ENCODE peak calls at places on chromosomes 1 and 21, in eight cellular contexts. M is CD8-positive, alpha-beta T cell; W is transverse colon; G is tibial nerve; Z is breast epithelium; B is left lung; S is uterus; N is brain microvascular endothelial cell. Q is an unnamed sample.

GRCh38 chr1:209808059-209808494 is 2.1 kb upstream of the IRF6 start:
- DNase-seq in M (no peak), S (no peak), W (peak), G (no peak), Z (no peak), B (no peak), N (peak), Q (no peak)

GRCh38 chr1:4002741-4003140 is 102.7 kb upstream of the C1orf174 start:
- DNase-seq in B (peak), G (no peak), M (no peak), S (no peak), W (no peak), N (no peak), Z (no peak), Q (no peak)

GRCh38 chr1:38173157-38173831 is 126.7 kb upstream of the POU3F1 start:
- DNase-seq in N (no peak), G (no peak), S (no peak), B (no peak), W (no peak), M (no peak), Z (no peak), Q (no peak)

GRCh38 chr1:40703316-40703715 is 11.8 kb downstream of the NFYC start:
- DNase-seq in S (no peak), M (no peak), Z (no peak), B (no peak), W (no peak), N (peak), G (no peak), Q (no peak)

GRCh38 chr1:95002657-95003432 is 69.9 kb downstream of the ALG14 start:
- DNase-seq in Z (no peak), N (no peak), M (no peak), W (no peak), B (no peak), S (peak), G (no peak), Q (no peak)

GRCh38 chr1:115838805-115839705 is 1.9 kb downstream of the NHLH2 start:
- DNase-seq in S (no peak), Z (no peak), G (no peak), M (no peak), W (no peak), N (no peak), B (peak), Q (no peak)

GRCh38 chr1:159492575-159493323 is 43.1 kb downstream of the OR10J5 start:
- DNase-seq in S (no peak), M (no peak), N (peak), G (no peak), W (no peak), Z (no peak), B (no peak), Q (no peak)

GRCh38 chr1:178262101-178262500 is 168.2 kb downstream of the RASAL2 start:
- DNase-seq in Z (no peak), W (no peak), S (no peak), N (peak), M (no peak), G (no peak), B (no peak), Q (no peak)

GRCh38 chr1:85137660-85138059 is 63.2 kb downstream of the SYDE2 start:
- DNase-seq in Z (no peak), G (no peak), M (no peak), N (no peak), W (peak), S (no peak), B (peak), Q (peak)

GRCh38 chr1:240170245-240170644 is 78.6 kb downstream of the FMN2 start:
- DNase-seq in Z (no peak), W (no peak), B (no peak), S (no peak), M (no peak), N (no peak), G (no peak), Q (no peak)

GRCh38 chr1:240173836-240174235 is 82.2 kb downstream of the FMN2 start:
- DNase-seq in G (no peak), W (no peak), Z (no peak), B (no peak), N (no peak), M (no peak), S (no peak), Q (no peak)

GRCh38 chr1:240169188-240169587 is 77.5 kb downstream of the FMN2 start:
- DNase-seq in G (no peak), Z (no peak), M (no peak), W (no peak), B (no peak), S (no peak), N (peak), Q (no peak)

GRCh38 chr1:240170806-240171205 is 79.1 kb downstream of the FMN2 start:
- DNase-seq in N (no peak), B (peak), W (no peak), S (no peak), M (no peak), Z (no peak), G (no peak), Q (no peak)

GRCh38 chr1:240171907-240172306 is 80.2 kb downstream of the FMN2 start:
- DNase-seq in G (no peak), B (no peak), S (no peak), W (no peak), Z (no peak), N (no peak), M (no peak), Q (no peak)
- H3K27ac ChIP-seq in G (no peak), B (no peak), S (no peak), W (no peak), Z (no peak), N (no peak), M (no peak), Q (no peak)

DNA sequence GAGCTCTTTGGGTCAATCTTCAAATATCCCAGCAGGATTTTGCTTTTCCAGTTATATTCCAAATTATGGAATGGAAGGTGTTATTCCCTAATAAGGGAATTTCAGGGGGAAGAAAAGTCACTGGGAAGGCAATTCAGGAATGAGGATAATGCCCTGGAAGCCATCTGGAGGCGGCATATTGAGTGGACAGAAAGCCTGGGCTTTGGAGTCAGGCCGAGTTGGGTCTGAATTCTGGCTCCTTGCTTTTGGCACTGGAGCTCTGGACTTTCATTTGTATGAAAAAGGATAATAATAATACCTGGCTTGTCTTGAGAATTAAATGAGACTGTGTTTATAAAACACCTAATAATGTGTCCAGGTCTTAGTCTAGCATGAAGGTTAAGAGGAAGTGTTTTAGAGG is 16.5 kb downstream of the GREM2 start:
- DNase-seq in B (no peak), G (no peak), S (no peak), N (no peak), W (no peak), M (no peak), Z (no peak), Q (no peak)
- H3K27ac ChIP-seq in B (no peak), G (no peak), S (no peak), N (no peak), W (no peak), M (no peak), Z (no peak), Q (no peak)

GRCh38 chr1:150888727-150889126 is 1.8 kb downstream of the CTXND2 start:
- DNase-seq in Z (no peak), B (no peak), N (no peak), G (no peak), M (no peak), S (no peak), W (no peak), Q (no peak)
- H3K27ac ChIP-seq in Z (no peak), B (no peak), N (no peak), G (no peak), M (no peak), S (no peak), W (no peak), Q (no peak)

GRCh38 chr1:205627956-205628355 is 3.9 kb downstream of the ELK4 start:
- DNase-seq in N (no peak), G (no peak), W (no peak), B (no peak), Z (no peak), S (no peak), M (no peak), Q (no peak)
- H3K27ac ChIP-seq in N (no peak), G (no peak), W (no peak), B (no peak), Z (no peak), S (no peak), M (no peak), Q (no peak)

GRCh38 chr1:5909576-5910275 is 82.5 kb downstream of the NPHP4 start:
- DNase-seq in Z (no peak), B (no peak), G (no peak), M (no peak), W (no peak), S (no peak), N (no peak), Q (no peak)

GRCh38 chr1:5906966-5907365 is 85.3 kb downstream of the NPHP4 start:
- DNase-seq in S (no peak), W (no peak), B (no peak), Z (no peak), M (no peak), N (no peak), G (no peak), Q (no peak)

GRCh38 chr1:5908461-5909375 is 83.5 kb downstream of the NPHP4 start:
- DNase-seq in N (no peak), S (no peak), B (no peak), Z (no peak), M (no peak), G (no peak), W (no peak), Q (no peak)

GRCh38 chr1:5907386-5907785 is 84.8 kb downstream of the NPHP4 start:
- DNase-seq in N (no peak), M (no peak), W (no peak), S (no peak), B (no peak), G (no peak), Z (no peak), Q (no peak)

DNA sequence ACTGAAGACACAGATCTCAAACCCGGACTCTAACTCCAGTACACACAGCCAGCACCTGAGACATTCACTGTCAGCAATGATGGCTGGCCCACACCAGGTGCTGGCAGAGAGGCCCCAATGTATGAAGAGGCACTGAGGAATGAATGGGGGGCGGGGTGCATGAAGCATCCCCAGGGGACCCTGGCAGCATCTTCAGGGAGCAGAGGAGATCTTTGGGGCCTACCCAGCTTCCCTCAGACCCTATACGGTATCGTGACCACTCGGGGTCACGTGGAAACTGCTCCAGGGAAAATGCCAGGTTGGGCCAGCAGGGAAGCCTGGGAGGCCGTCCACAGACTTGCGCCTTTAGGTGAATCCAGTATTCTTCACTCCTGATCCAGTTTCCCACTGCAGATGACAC is 84.3 kb downstream of the NPHP4 start:
- DNase-seq in G (no peak), Z (no peak), S (no peak), B (no peak), N (no peak), M (no peak), W (no peak), Q (no peak)
- H3K27ac ChIP-seq in G (no peak), Z (no peak), S (no peak), B (no peak), N (no peak), M (no peak), W (no peak), Q (no peak)

DNA sequence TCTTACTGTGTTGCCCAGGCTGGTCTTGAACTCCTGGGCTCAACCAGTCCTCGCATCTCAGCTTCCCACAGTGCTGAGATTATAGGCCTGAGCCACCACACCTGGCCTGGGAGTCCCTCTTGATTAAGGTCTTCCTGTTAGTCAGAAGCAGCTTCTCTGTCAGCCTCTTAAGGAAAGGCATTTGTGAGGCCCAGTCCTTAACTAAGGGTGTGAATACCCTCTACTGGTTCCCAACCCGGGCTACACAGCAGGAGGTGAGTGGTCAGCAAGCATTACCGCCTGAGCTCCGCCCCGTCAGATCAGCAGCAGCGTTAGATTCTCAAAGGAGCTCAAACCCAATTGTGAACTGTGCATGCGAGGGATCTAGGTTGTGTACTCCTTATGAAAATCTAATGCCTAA is 117.2 kb downstream of the DYRK1A start:
- DNase-seq in Z (no peak), B (no peak), S (no peak), M (no peak), N (no peak), W (no peak), G (no peak), Q (no peak)
- H3K27ac ChIP-seq in Z (no peak), B (no peak), S (no peak), M (no peak), N (no peak), W (no peak), G (no peak), Q (no peak)

DNA sequence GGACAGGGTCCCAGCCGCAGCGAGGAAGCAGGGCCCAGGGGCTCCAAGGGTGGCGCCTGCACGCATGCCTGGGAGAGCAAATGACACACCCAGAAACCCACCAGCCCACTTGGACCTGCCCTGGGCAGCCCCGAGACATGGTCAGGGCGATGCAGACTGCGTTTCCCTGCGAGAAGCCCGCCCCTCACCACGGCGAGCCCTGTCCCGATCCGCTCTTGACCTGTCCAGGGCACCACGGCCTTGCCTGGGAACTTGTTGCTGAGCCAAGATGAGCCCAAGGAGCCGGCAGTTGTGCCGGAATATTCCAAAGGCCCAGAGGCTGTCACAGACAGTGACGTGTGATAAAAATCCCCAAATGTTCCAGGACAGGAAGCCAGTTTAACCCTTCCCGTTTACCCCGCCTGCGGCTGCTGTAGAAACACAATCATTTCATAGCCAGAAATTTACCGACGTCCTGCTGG is 78.1 kb downstream of the SIK1 start:
- DNase-seq in N (peak), Z (no peak), B (peak), M (no peak), G (no peak), S (no peak), W (no peak), Q (no peak)
- H3K27ac ChIP-seq in N (peak), Z (peak), B (peak), M (no peak), G (no peak), S (no peak), W (no peak), Q (no peak)

DNA sequence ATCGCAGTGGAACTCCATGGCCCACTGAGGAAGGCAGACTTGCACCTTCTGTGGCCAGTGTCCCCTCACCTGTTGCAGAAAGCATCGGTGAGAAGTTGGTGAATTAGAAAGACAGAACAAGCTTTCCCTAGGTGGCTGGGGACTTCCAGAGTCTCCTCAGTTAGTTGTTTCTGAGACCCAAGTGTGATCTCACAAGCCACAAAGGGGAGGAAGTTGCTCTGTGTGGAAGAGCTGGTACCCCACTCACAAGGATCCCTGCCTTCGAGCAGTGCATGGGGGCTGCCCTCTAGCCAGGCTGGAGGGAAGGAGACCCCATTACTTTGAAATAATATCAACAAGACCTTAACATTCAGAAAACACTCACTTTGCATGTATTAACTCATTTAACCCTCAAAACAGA is 2.1 kb downstream of the PRELP start:
- DNase-seq in S (no peak), M (no peak), N (no peak), B (no peak), Z (no peak), W (no peak), G (no peak), Q (no peak)
- H3K27ac ChIP-seq in S (peak), M (no peak), N (no peak), B (no peak), Z (peak), W (peak), G (peak), Q (no peak)

DNA sequence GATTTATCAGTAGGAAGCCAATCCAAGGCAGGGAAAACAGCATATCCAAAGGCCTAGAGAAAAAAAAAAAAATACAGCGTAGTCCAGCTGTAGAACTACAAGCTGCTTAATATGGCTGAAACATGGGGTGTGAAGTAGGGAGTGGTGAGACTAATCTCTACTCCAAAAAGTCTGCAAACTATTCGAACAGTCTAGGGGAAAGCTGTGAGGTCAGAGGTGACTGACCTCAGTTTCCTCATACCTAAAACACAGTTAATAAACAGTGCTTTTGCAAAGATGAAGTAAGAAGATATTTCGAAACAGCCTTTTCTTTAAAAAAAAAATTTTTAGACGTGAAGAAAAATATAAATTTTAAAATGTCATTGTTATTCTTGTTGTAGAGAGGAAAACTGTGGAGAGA is 889 bp downstream of the ITLN1 start:
- DNase-seq in B (no peak), M (no peak), N (no peak), W (no peak), Z (no peak), S (no peak), G (no peak), Q (no peak)
- H3K27ac ChIP-seq in B (no peak), M (no peak), N (no peak), W (no peak), Z (no peak), S (no peak), G (no peak), Q (no peak)

GRCh38 chr1:67376381-67376780 is 53.8 kb downstream of the SERBP1 start:
- DNase-seq in N (no peak), S (no peak), M (no peak), B (no peak), W (no peak), Z (no peak), G (no peak), Q (no peak)
- H3K27ac ChIP-seq in N (no peak), S (no peak), M (no peak), B (no peak), W (no peak), Z (no peak), G (no peak), Q (no peak)